ENCODE peak calls at places on chromosomes 11 and 22, in nine cellular contexts. E is WERI-Rb-1; Z is spleen; K is fibroblast of the aortic adventitia; H is CD8-positive, alpha-beta T cell; I is OCI-LY7; T is type B pancreatic cell; U is progenitor cell of endocrine pancreas; G is Panc1. S is an unnamed sample.

GRCh38 chr11:125094731-125095130 is 16.7 kb downstream of the TMEM218 start:
- DNase-seq in E (no peak), Z (no peak), K (no peak), H (no peak), I (no peak), T (no peak), U (no peak), G (no peak), S (no peak)

GRCh38 chr11:65524010-65524746 is 705 bp upstream of the SCYL1 start:
- DNase-seq in E (peak), Z (peak), K (no peak), H (no peak), I (no peak), T (no peak), U (no peak), G (no peak), S (no peak)

GRCh38 chr22:39230261-39231196 is 14.3 kb downstream of the PDGFB start:
- DNase-seq in E (no peak), Z (no peak), K (no peak), H (no peak), I (no peak), T (no peak), U (no peak), G (no peak), S (no peak)

GRCh38 chr11:45658292-45658991 is 7.0 kb downstream of the CHST1 start:
- DNase-seq in E (peak), Z (peak), K (peak), H (no peak), I (no peak), T (no peak), U (no peak), G (no peak), S (no peak)

GRCh38 chr11:43987384-43988039 is 45.1 kb downstream of the C11orf96 start:
- DNase-seq in E (peak), Z (no peak), K (peak), H (no peak), I (no peak), T (no peak), U (no peak), G (no peak), S (no peak)

GRCh38 chr11:118314985-118315384 is 10.5 kb downstream of the CD3E start:
- DNase-seq in E (no peak), Z (no peak), K (no peak), H (no peak), I (no peak), T (no peak), U (no peak), G (no peak), S (no peak)

GRCh38 chr11:12860827-12861226 is 148.3 kb upstream of the RASSF10 start:
- DNase-seq in E (no peak), Z (no peak), K (peak), H (no peak), I (no peak), T (no peak), U (no peak), G (no peak), S (no peak)

GRCh38 chr22:31085493-31085824 is 4.3 kb downstream of the SMTN start:
- DNase-seq in E (no peak), Z (no peak), K (no peak), H (no peak), I (no peak), T (no peak), U (no peak), G (no peak), S (no peak)

GRCh38 chr11:13140873-13141655 is 131.9 kb downstream of the RASSF10 start:
- DNase-seq in E (no peak), Z (no peak), K (no peak), H (no peak), I (no peak), T (no peak), U (no peak), G (no peak), S (no peak)

GRCh38 chr11:115168229-115168671 is 336.0 kb downstream of the CADM1 start:
- DNase-seq in E (no peak), Z (no peak), K (no peak), H (no peak), I (no peak), T (no peak), U (no peak), G (no peak), S (peak)

GRCh38 chr11:45035440-45035839 is 84.8 kb upstream of the TP53I11 start:
- DNase-seq in E (no peak), Z (no peak), K (no peak), H (no peak), I (no peak), T (no peak), U (no peak), G (no peak), S (no peak)

GRCh38 chr22:37972527-37972926 is 11.8 kb downstream of the SOX10 start:
- DNase-seq in E (no peak), Z (no peak), K (no peak), H (no peak), I (no peak), T (no peak), U (no peak), G (no peak), S (no peak)

GRCh38 chr22:20254975-20255946 is 12.9 kb downstream of the RTN4R start:
- DNase-seq in E (no peak), Z (no peak), K (no peak), H (no peak), I (no peak), T (no peak), U (no peak), G (no peak), S (no peak)

GRCh38 chr11:123587559-123587958 is 66.9 kb downstream of the SCN3B start:
- DNase-seq in E (no peak), Z (no peak), K (no peak), H (no peak), I (no peak), T (no peak), U (no peak), G (no peak), S (no peak)

GRCh38 chr11:120179071-120179672 is 31.7 kb upstream of the OAF start:
- DNase-seq in E (no peak), Z (peak), K (no peak), H (no peak), I (no peak), T (peak), U (no peak), G (no peak), S (no peak)

GRCh38 chr11:120182790-120183491 is 27.9 kb upstream of the OAF start:
- DNase-seq in E (peak), Z (peak), K (peak), H (no peak), I (peak), T (peak), U (peak), G (no peak), S (peak)

GRCh38 chr11:120182357-120182756 is 28.5 kb upstream of the OAF start:
- DNase-seq in E (no peak), Z (peak), K (no peak), H (no peak), I (no peak), T (peak), U (peak), G (no peak), S (peak)

GRCh38 chr11:120181446-120181992 is 29.3 kb upstream of the OAF start:
- DNase-seq in E (no peak), Z (peak), K (no peak), H (no peak), I (no peak), T (peak), U (no peak), G (no peak), S (peak)

DNA sequence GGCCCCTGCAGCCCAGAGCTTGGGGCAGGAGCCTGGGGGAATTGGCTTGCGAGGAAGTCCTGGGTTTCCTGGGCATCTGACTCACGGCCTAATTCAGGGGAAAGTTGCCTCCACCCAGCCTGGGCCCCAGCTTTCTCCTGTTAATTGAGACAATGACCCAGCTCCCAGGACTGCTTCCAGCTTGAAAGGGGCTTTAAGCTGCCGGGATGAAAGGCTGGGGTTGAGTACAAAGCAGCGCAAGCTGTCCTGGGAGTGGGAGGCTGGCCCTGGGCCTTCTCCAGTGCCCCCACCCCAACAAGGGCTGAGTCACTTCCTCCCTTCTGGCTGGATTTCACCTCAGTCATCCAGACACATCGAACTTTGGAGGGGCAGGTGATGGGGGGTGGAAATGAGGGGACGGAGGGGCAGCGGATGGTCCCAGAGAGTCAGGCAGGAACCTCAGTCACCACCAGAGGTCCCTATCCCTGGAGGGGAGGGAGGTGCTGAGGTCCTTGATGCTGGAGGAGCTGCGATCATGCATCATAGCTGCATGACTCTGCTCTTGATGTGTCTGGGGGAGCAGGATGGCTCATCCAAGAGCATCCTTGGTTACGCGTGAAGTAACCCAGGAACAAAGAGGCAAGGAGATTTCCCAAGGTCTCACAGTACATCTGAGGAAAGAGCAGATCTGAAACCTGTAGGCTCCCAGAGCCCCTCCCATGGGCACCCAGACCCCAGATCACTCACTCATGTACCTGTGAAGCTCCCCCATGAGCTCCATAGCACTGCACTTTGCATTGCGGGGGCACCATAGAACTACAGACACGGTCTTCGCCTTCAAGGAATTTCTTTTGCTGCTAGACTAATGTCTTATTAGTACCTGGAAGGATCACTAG is 30.0 kb upstream of the OAF start:
- DNase-seq in E (no peak), Z (peak), K (peak), H (no peak), I (no peak), T (peak), U (no peak), G (no peak), S (peak)
- TF ChIP-seq CTCF in E (peak), Z (no peak), K (no peak), H (no peak), I (peak), T (peak), U (no peak), G (no peak), S (no peak)

DNA sequence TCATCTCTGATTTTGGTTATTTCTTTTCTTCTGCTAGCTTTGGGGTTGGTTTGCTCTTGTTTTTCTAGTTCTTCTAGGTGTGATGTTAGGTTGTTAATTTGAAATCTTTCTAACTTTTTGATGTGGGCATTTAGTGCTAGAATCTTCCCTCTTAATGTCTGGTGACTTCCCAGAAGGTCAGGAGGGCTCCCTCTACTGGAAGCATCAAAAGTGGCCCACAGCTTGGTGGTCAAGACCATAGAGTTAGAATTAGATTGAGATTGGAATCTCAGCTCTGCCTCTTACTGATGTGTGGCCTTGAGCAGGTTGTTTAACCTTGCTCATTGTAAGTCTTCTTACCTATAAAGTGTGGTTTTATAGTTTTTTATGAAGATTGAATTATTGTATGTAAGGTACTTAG is 99.3 kb downstream of the FDX1 start:
- DNase-seq in E (no peak), Z (no peak), K (peak), H (no peak), I (peak), T (no peak), U (no peak), G (no peak), S (no peak)
- TF ChIP-seq CTCF in E (peak), Z (peak), K (peak), H (no peak), I (peak), T (peak), U (peak), G (peak), S (no peak)

GRCh38 chr22:25364736-25365241 is 145.3 kb downstream of the CRYBB2 start:
- DNase-seq in E (no peak), Z (peak), K (no peak), H (no peak), I (no peak), T (no peak), U (no peak), G (no peak), S (no peak)
- TF ChIP-seq CTCF in E (no peak), Z (no peak), K (no peak), H (no peak), I (no peak), T (no peak), U (no peak), G (no peak), S (no peak)

GRCh38 chr11:120622189-120622912 is 110.8 kb downstream of the GRIK4 start:
- DNase-seq in E (no peak), Z (no peak), K (no peak), H (no peak), I (peak), T (no peak), U (no peak), G (no peak), S (no peak)
- TF ChIP-seq CTCF in E (peak), Z (no peak), K (no peak), H (no peak), I (peak), T (peak), U (peak), G (no peak), S (no peak)

GRCh38 chr11:69918231-69918937 is 99.2 kb upstream of the FGF3 start:
- DNase-seq in E (no peak), Z (no peak), K (no peak), H (no peak), I (no peak), T (no peak), U (no peak), G (no peak), S (no peak)
- TF ChIP-seq CTCF in E (no peak), Z (no peak), K (no peak), H (no peak), I (no peak), T (no peak), U (no peak), G (peak), S (no peak)

DNA sequence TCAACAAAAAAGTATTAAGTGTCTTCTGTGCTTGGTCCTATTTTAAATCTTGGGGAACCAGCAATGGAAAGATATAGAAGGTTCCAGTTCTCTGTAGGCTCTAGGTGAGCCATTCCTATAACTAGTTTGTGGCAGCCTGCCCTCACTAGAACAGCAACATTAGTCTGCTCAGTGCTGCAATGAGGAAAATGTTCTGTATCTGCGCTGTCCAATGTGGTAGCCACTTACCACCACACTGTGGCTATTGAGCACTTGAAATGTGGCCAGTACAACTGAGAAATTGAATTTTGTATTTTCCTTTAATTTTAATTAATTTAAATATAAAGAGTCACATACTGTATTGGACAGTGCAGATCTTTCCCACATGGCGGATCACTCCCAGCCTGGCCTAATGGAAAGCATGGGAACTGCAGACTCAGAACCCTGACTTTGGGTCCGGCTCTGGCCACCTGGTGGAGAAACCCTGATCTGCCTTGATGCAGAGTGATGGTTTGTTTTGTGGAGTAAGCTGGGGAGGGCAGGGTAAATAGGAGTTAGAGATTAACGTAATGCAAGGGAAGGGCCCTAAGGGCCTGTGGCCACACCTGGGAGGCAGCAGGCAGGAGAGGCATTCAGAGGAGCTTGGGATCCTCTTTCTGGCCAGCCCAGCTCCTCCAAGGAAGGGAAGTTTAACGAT is 101.0 kb downstream of the ME3 start:
- DNase-seq in E (peak), Z (no peak), K (no peak), H (no peak), I (no peak), T (no peak), U (peak), G (no peak), S (no peak)
- TF ChIP-seq CTCF in E (peak), Z (no peak), K (peak), H (no peak), I (peak), T (peak), U (peak), G (peak), S (peak)